ENCODE peak calls at places on chromosomes 5 and 9, in four cellular contexts. One of them, this sample, is unnamed.
A peak's percentile ranks its signal among the peaks of the same experiment; 100 is the strongest.

GRCh38 chr5:76337949-76338589 is 65.0 kb upstream of the IQGAP2 start:
- DNase-seq in effector CD4-positive, alpha-beta T cell: peak; percentile 25
- DNase-seq in NCI-H1092 treated with DMSO at 0.1 percent for 48 hours: no peak
- DNase-seq in hippocampal formation: no peak
- DNase-seq in this sample: peak; percentile 19

GRCh38 chr5:2865856-2866546 is 114.5 kb upstream of the IRX2 start:
- DNase-seq in hippocampal formation: no peak
- DNase-seq in NCI-H1092 treated with DMSO at 0.1 percent for 48 hours: no peak
- DNase-seq in effector CD4-positive, alpha-beta T cell: no peak
- DNase-seq in this sample: no peak

GRCh38 chr5:24188196-24188595 is 456.6 kb downstream of the CDH10 start:
- DNase-seq in hippocampal formation: no peak
- DNase-seq in NCI-H1092 treated with DMSO at 0.1 percent for 48 hours: no peak
- DNase-seq in effector CD4-positive, alpha-beta T cell: no peak
- DNase-seq in this sample: no peak

GRCh38 chr9:93207326-93207814 is 23.4 kb downstream of the WNK2 start:
- DNase-seq in effector CD4-positive, alpha-beta T cell: no peak
- DNase-seq in hippocampal formation: no peak
- DNase-seq in NCI-H1092 treated with DMSO at 0.1 percent for 48 hours: peak; percentile 85
- DNase-seq in this sample: no peak

GRCh38 chr9:130368631-130369103 is 76.1 kb upstream of the ASS1 start:
- DNase-seq in hippocampal formation: no peak
- DNase-seq in effector CD4-positive, alpha-beta T cell: no peak
- DNase-seq in NCI-H1092 treated with DMSO at 0.1 percent for 48 hours: no peak
- DNase-seq in this sample: no peak

GRCh38 chr9:72129271-72130156 is 19.7 kb upstream of the GDA start:
- DNase-seq in NCI-H1092 treated with DMSO at 0.1 percent for 48 hours: no peak
- DNase-seq in effector CD4-positive, alpha-beta T cell: no peak
- DNase-seq in hippocampal formation: no peak
- DNase-seq in this sample: no peak

GRCh38 chr5:110306650-110307049 is 419.8 kb downstream of the TMEM232 start:
- DNase-seq in hippocampal formation: no peak
- DNase-seq in effector CD4-positive, alpha-beta T cell: no peak
- DNase-seq in NCI-H1092 treated with DMSO at 0.1 percent for 48 hours: no peak
- DNase-seq in this sample: no peak

GRCh38 chr5:148372883-148373282 is 10.9 kb upstream of the FBXO38 start:
- DNase-seq in effector CD4-positive, alpha-beta T cell: no peak
- DNase-seq in NCI-H1092 treated with DMSO at 0.1 percent for 48 hours: no peak
- DNase-seq in hippocampal formation: no peak
- DNase-seq in this sample: no peak

GRCh38 chr5:35963381-35963843 is 25.0 kb upstream of the CAPSL start:
- DNase-seq in effector CD4-positive, alpha-beta T cell: no peak
- DNase-seq in NCI-H1092 treated with DMSO at 0.1 percent for 48 hours: no peak
- DNase-seq in hippocampal formation: no peak
- DNase-seq in this sample: no peak

GRCh38 chr5:164627051-164627450 is 1121.6 kb downstream of the MAT2B start:
- DNase-seq in hippocampal formation: no peak
- DNase-seq in NCI-H1092 treated with DMSO at 0.1 percent for 48 hours: no peak
- DNase-seq in effector CD4-positive, alpha-beta T cell: no peak
- DNase-seq in this sample: no peak

GRCh38 chr9:134918646-134919045 is 934 bp upstream of the FCN1 start:
- DNase-seq in hippocampal formation: no peak
- DNase-seq in NCI-H1092 treated with DMSO at 0.1 percent for 48 hours: no peak
- DNase-seq in effector CD4-positive, alpha-beta T cell: no peak
- DNase-seq in this sample: no peak

GRCh38 chr9:99822596-99823391 is 1.1 kb downstream of the NR4A3 start:
- DNase-seq in NCI-H1092 treated with DMSO at 0.1 percent for 48 hours: peak; percentile 39
- DNase-seq in hippocampal formation: peak; percentile 35
- DNase-seq in effector CD4-positive, alpha-beta T cell: peak; percentile 44
- DNase-seq in this sample: peak; percentile 48

GRCh38 chr9:122129969-122130368 is 29.6 kb downstream of the NDUFA8 start:
- DNase-seq in hippocampal formation: no peak
- DNase-seq in NCI-H1092 treated with DMSO at 0.1 percent for 48 hours: no peak
- DNase-seq in effector CD4-positive, alpha-beta T cell: no peak
- DNase-seq in this sample: no peak

GRCh38 chr5:135039526-135040296 is 5.7 kb upstream of the PITX1 start:
- DNase-seq in effector CD4-positive, alpha-beta T cell: no peak
- DNase-seq in NCI-H1092 treated with DMSO at 0.1 percent for 48 hours: no peak
- DNase-seq in hippocampal formation: no peak
- DNase-seq in this sample: no peak

GRCh38 chr5:97412959-97413358 is 229.9 kb upstream of the RIOK2 start:
- DNase-seq in effector CD4-positive, alpha-beta T cell: no peak
- DNase-seq in NCI-H1092 treated with DMSO at 0.1 percent for 48 hours: no peak
- DNase-seq in hippocampal formation: no peak
- DNase-seq in this sample: no peak

GRCh38 chr9:75531588-75531987 is 358.9 kb upstream of the PCSK5 start:
- DNase-seq in hippocampal formation: no peak
- DNase-seq in effector CD4-positive, alpha-beta T cell: no peak
- DNase-seq in NCI-H1092 treated with DMSO at 0.1 percent for 48 hours: no peak
- DNase-seq in this sample: no peak

GRCh38 chr5:30849801-30850370 is 343.6 kb upstream of the CDH6 start:
- DNase-seq in NCI-H1092 treated with DMSO at 0.1 percent for 48 hours: no peak
- DNase-seq in hippocampal formation: no peak
- DNase-seq in effector CD4-positive, alpha-beta T cell: no peak
- DNase-seq in this sample: no peak

GRCh38 chr5:16450163-16450562 is 15.4 kb downstream of the ZNF622 start:
- DNase-seq in effector CD4-positive, alpha-beta T cell: no peak
- DNase-seq in hippocampal formation: no peak
- DNase-seq in NCI-H1092 treated with DMSO at 0.1 percent for 48 hours: no peak
- DNase-seq in this sample: no peak

GRCh38 chr9:77764894-77765780 is 117.0 kb upstream of the GNA14 start:
- DNase-seq in effector CD4-positive, alpha-beta T cell: no peak
- DNase-seq in hippocampal formation: no peak
- DNase-seq in NCI-H1092 treated with DMSO at 0.1 percent for 48 hours: no peak
- DNase-seq in this sample: no peak

GRCh38 chr5:40733842-40734563 is 21.8 kb downstream of the TTC33 start:
- DNase-seq in effector CD4-positive, alpha-beta T cell: no peak
- DNase-seq in NCI-H1092 treated with DMSO at 0.1 percent for 48 hours: no peak
- DNase-seq in hippocampal formation: no peak
- DNase-seq in this sample: no peak

GRCh38 chr5:170497311-170498038 is 6.3 kb upstream of the KCNIP1 start:
- DNase-seq in effector CD4-positive, alpha-beta T cell: no peak
- DNase-seq in NCI-H1092 treated with DMSO at 0.1 percent for 48 hours: no peak
- DNase-seq in hippocampal formation: no peak
- DNase-seq in this sample: no peak

GRCh38 chr9:8205580-8205979 is 406.0 kb upstream of the DMAC1 start:
- DNase-seq in effector CD4-positive, alpha-beta T cell: no peak
- DNase-seq in hippocampal formation: no peak
- DNase-seq in NCI-H1092 treated with DMSO at 0.1 percent for 48 hours: no peak
- DNase-seq in this sample: no peak

GRCh38 chr9:27073841-27074728 is 34.9 kb upstream of the TEK start:
- DNase-seq in NCI-H1092 treated with DMSO at 0.1 percent for 48 hours: no peak
- DNase-seq in hippocampal formation: no peak
- DNase-seq in effector CD4-positive, alpha-beta T cell: no peak
- DNase-seq in this sample: no peak

GRCh38 chr5:152607393-152608165 is 202.5 kb upstream of the NMUR2 start:
- DNase-seq in NCI-H1092 treated with DMSO at 0.1 percent for 48 hours: no peak
- DNase-seq in effector CD4-positive, alpha-beta T cell: no peak
- DNase-seq in hippocampal formation: no peak
- DNase-seq in this sample: no peak

This sample was measured in T-helper 9 cell.